ENCODE peak calls at places on chromosome 15, in eight cellular contexts. G is Caco-2, L is astrocyte of the spinal cord, T is aorta, V is thyroid gland, S is psoas muscle, Q is cardiac muscle cell, P is stomach. Z is an unnamed sample.

GRCh38 chr15:42911058-42911592 is 9.5 kb downstream of the TTBK2 start:
- DNase-seq in G (no peak), L (no peak), T (no peak), V (no peak), S (no peak), Q (peak; percentile 29), P (no peak), Z (no peak)

GRCh38 chr15:66835558-66835878 is 133.5 kb downstream of the SMAD6 start:
- DNase-seq in G (no peak), L (no peak), T (no peak), V (no peak), S (no peak), Q (peak; percentile 31), P (no peak), Z (no peak)

GRCh38 chr15:80942746-80943565 is 46.7 kb downstream of the MESD start:
- DNase-seq in G (no peak), L (no peak), T (no peak), V (peak; percentile 19), S (peak; percentile 66), Q (no peak), P (no peak), Z (no peak)

GRCh38 chr15:33022629-33023028 is 171.9 kb downstream of the FMN1 start:
- DNase-seq in G (no peak), L (peak; percentile 60), T (no peak), V (peak; percentile 87), S (peak; percentile 90), Q (peak; percentile 30), P (peak; percentile 73), Z (no peak)

GRCh38 chr15:70617076-70617910 is 146.1 kb downstream of the UACA start:
- DNase-seq in G (peak; percentile 75), L (no peak), T (no peak), V (no peak), S (no peak), Q (peak; percentile 37), P (no peak), Z (no peak)

GRCh38 chr15:66934315-66934930 is 131.0 kb upstream of the SMAD3 start:
- DNase-seq in G (no peak), L (no peak), T (no peak), V (no peak), S (no peak), Q (no peak), P (no peak), Z (no peak)

GRCh38 chr15:64754663-64755426 is 20.5 kb downstream of the RBPMS2 start:
- DNase-seq in G (no peak), L (no peak), T (no peak), V (no peak), S (no peak), Q (no peak), P (no peak), Z (no peak)

GRCh38 chr15:66007663-66008262 is 138.5 kb downstream of the RAB11A start:
- DNase-seq in G (no peak), L (no peak), T (no peak), V (no peak), S (no peak), Q (no peak), P (no peak), Z (no peak)

GRCh38 chr15:45131510-45131909 is 1.7 kb downstream of the DUOX1 start:
- DNase-seq in G (no peak), L (no peak), T (no peak), V (peak; percentile 78), S (no peak), Q (no peak), P (no peak), Z (no peak)

GRCh38 chr15:45130291-45131000 is 652 bp downstream of the DUOX1 start:
- DNase-seq in G (no peak), L (no peak), T (peak; percentile 36), V (peak; percentile 37), S (no peak), Q (no peak), P (no peak), Z (no peak)

GRCh38 chr15:45129651-45130129 is at the start of the genes DUOX1 and DUOXA1:
- DNase-seq in G (no peak), L (no peak), T (peak; percentile 80), V (peak; percentile 91), S (peak; percentile 66), Q (no peak), P (peak; percentile 85), Z (no peak)

GRCh38 chr15:45126535-45127158 is 3.0 kb downstream of the DUOXA1 start:
- DNase-seq in G (peak; percentile 29), L (no peak), T (no peak), V (peak; percentile 30), S (no peak), Q (peak; percentile 43), P (peak; percentile 60), Z (no peak)

DNA sequence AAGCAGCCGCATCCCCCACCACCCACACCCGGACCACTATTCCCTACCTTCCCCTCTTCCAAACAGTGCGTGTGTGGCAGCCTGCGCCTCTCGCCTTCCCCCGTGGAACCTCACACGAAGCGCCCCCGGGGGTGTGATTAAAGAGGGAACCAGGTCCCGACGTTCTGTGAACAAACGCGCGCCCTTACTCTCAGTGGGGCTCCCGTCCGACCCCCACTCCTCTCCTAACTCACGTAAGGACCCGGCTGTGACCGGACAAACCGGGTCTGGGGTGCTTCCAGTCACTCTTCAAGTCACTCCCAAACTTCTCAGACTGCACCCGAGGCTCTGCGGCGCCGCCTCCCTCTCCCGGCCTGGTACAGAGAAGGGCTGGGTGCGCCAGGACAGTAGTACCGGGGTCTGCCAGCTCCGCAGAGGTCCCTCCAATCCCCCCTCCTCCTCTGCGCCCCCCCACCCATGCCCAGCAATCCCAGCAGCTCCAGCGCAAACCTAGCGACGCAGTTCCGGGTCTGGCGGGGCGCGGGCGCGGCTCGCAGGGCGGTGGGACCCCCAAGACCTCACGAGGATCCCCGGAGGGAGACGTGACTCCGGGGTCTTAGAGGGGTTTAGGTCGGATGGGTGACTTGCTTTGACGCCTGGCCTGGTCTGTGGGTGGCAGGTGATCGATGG is 574 bp downstream of the DUOXA1 start:
- DNase-seq in G (no peak), L (no peak), T (peak; percentile 63), V (peak; percentile 60), S (no peak), Q (no peak), P (no peak), Z (no peak)
- H3K4me3 ChIP-seq in G (no peak overlapping the region), L (no peak overlapping the region), T (no peak overlapping the region), V (peak overlapping the region; percentile 6), S (peak overlapping the region; percentile 48), Q (peak overlapping the region; percentile 25), P (peak overlapping the region; percentile 49), Z (peak overlapping the region; percentile 48)

GRCh38 chr15:99057697-99058420 is 47.0 kb upstream of the SYNM start:
- DNase-seq in G (no peak), L (no peak), T (no peak), V (peak; percentile 52), S (peak; percentile 62), Q (no peak), P (no peak), Z (peak; percentile 59)

GRCh38 chr15:99058421-99058870 is 46.4 kb upstream of the SYNM start:
- DNase-seq in G (peak; percentile 12), L (no peak), T (no peak), V (peak; percentile 46), S (peak; percentile 50), Q (no peak), P (no peak), Z (peak; percentile 58)

GRCh38 chr15:99057020-99057419 is 47.9 kb upstream of the SYNM start:
- DNase-seq in G (no peak), L (no peak), T (no peak), V (no peak), S (peak; percentile 39), Q (no peak), P (no peak), Z (peak; percentile 58)

GRCh38 chr15:99062226-99062625 is 42.7 kb upstream of the SYNM start:
- DNase-seq in G (no peak), L (no peak), T (no peak), V (no peak), S (no peak), Q (no peak), P (no peak), Z (peak; percentile 52)

DNA sequence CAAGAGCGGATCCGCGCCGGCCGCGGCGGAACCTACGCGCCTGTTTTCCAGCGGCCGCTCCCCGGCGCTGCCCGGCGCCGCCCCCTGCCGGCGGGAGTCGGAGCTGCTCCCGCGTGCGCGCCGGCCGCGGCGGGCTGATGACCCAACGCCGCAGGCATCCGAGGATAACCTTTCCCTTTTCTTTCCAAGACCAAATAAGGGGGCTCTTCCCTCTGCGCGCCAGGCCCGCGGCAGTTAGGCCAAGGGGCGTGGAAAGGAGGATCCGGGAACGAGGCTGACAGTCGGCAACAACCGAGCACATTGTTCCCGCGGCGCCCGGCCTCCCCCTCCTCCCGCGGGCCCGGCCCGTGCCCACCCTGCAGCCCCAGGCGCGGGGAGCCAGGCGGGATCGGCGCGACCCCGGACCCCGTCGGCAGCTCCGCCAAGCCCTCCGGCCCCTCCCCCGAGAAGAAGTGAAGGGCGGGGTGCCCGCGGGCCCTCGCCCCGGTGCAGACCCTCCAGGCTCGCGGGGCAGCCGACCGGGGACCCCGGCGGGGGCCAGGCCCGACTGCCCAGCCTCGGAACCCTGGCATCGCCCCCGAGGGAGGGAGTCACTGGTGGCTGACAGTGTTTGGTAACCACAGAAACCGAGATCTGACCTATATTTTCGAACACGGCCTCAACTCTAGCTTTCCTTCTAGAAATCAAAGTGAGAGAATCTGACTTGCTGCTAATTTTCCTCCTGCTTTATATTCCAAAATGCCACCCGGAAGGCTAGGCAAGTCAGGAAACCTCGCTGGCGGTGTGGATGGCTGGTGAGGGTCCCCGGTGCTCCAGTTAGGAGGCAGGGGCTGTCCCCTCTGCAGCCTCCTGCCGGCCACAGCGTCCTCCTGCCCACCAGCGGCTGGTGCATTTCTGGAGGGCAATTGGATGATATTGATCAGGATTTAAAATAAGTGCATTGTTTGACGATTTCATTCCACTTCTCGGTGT is 45.6 kb upstream of the SYNM start:
- DNase-seq in G (peak; percentile 78), L (peak; percentile 84), T (peak; percentile 95), V (peak; percentile 61), S (peak; percentile 89), Q (peak; percentile 91), P (peak; percentile 67), Z (peak; percentile 90)
- H3K4me3 ChIP-seq in G (peak overlapping the region; percentile 48), L (peak overlapping the region; percentile 53), T (peak overlapping the region; percentile 77), V (no peak overlapping the region), S (peak overlapping the region; percentile 71), Q (peak overlapping the region; percentile 32), P (peak overlapping the region; percentile 63), Z (peak overlapping the region; percentile 63)

DNA sequence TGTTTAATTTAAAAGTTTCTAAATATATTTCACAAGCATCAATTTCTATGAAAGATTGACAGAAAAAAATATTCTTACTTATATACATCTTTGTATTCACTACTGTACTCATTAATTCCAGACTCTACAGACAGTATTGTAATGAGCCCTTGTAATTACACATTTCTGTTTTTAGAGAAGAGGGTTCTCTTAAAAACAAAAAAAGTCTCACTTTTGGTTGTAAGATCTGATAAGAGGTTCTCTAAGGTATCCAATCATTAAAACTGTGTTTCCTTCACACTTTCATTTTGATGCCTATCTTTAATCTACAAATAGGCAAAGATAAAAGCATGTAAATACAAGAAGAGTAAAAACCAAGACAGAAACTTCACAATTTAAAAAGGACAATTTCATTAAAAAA is 75.6 kb downstream of the FBXL22 start:
- DNase-seq in G (no peak), L (no peak), T (no peak), V (no peak), S (no peak), Q (no peak), P (no peak), Z (no peak)
- H3K4me3 ChIP-seq in G (no peak overlapping the region), L (no peak overlapping the region), T (no peak overlapping the region), V (no peak overlapping the region), S (no peak overlapping the region), Q (no peak overlapping the region), P (no peak overlapping the region), Z (no peak overlapping the region)

GRCh38 chr15:78149068-78149804 is at the start of gene IDH3A:
- DNase-seq in G (peak; percentile 98), L (peak; percentile 96), T (peak; percentile 100), V (peak; percentile 99), S (peak; percentile 100), Q (peak; percentile 98), P (peak; percentile 100), Z (peak; percentile 98)

GRCh38 chr15:78147566-78147965 is 1.6 kb upstream of the IDH3A start:
- DNase-seq in G (no peak), L (no peak), T (no peak), V (no peak), S (peak; percentile 60), Q (no peak), P (peak; percentile 17), Z (no peak)

GRCh38 chr15:78148392-78149067 is 632 bp upstream of the IDH3A start:
- DNase-seq in G (no peak), L (no peak), T (no peak), V (peak; percentile 18), S (no peak), Q (peak; percentile 10), P (peak; percentile 5), Z (no peak)

GRCh38 chr15:78149805-78150751 is 916 bp downstream of the IDH3A start:
- DNase-seq in G (no peak), L (peak; percentile 21), T (no peak), V (no peak), S (no peak), Q (peak; percentile 18), P (no peak), Z (no peak)

GRCh38 chr15:78146437-78147154 is 2.6 kb upstream of the IDH3A start:
- DNase-seq in G (no peak), L (no peak), T (no peak), V (no peak), S (no peak), Q (no peak), P (peak; percentile 5), Z (no peak)
- H3K4me3 ChIP-seq in G (no peak overlapping the region), L (no peak overlapping the region), T (no peak overlapping the region), V (no peak overlapping the region), S (no peak overlapping the region), Q (no peak overlapping the region), P (no peak overlapping the region), Z (no peak overlapping the region)